ENCODE peak calls at places on chromosomes 6 and 20, in seven cellular contexts. D, L, E, O, K, M and R are unnamed samples.

GRCh38 chr6:13536796-13537526 is 37.4 kb upstream of the SIRT5 start:
- DNase-seq in M (no peak), L (no peak), K (no peak), D (no peak), O (no peak), E (no peak), R (no peak)

GRCh38 chr20:63739129-63740069 is at the start of gene SLC2A4RG:
- DNase-seq in D (peak), O (peak), L (peak), M (peak), K (peak), E (peak), R (peak)

GRCh38 chr6:93424303-93425064 is 5.1 kb upstream of the EPHA7 start:
- DNase-seq in K (no peak), O (peak), E (no peak), M (no peak), D (no peak), L (no peak), R (no peak)

GRCh38 chr6:21027507-21027906 is 493.2 kb downstream of the CDKAL1 start:
- DNase-seq in E (no peak), K (no peak), O (no peak), L (no peak), D (no peak), M (no peak), R (no peak)

GRCh38 chr20:42530855-42531674 is 658.6 kb downstream of the PTPRT start:
- DNase-seq in E (peak), M (peak), L (no peak), D (no peak), K (no peak), O (peak), R (no peak)

GRCh38 chr20:16363832-16364687 is 209.2 kb downstream of the KIF16B start:
- DNase-seq in E (no peak), O (no peak), K (no peak), L (no peak), D (no peak), M (no peak), R (no peak)

GRCh38 chr20:37564016-37564387 is 36.3 kb upstream of the BLCAP start:
- DNase-seq in D (no peak), O (no peak), E (no peak), L (no peak), M (no peak), K (no peak), R (peak)

GRCh38 chr6:158538741-158539140 is 21.1 kb upstream of the TMEM181 start:
- DNase-seq in K (no peak), E (no peak), M (no peak), D (no peak), L (no peak), O (no peak), R (no peak)

GRCh38 chr6:3509326-3509725 is 52.5 kb upstream of the SLC22A23 start:
- DNase-seq in M (no peak), D (no peak), L (no peak), E (no peak), O (no peak), K (no peak), R (no peak)

GRCh38 chr6:11628562-11628961 is 91.0 kb downstream of the TMEM170B start:
- DNase-seq in M (no peak), L (no peak), D (no peak), K (no peak), E (no peak), O (no peak), R (no peak)

GRCh38 chr20:22101606-22102005 is 396.1 kb downstream of the PAX1 start:
- DNase-seq in K (no peak), M (no peak), E (no peak), D (no peak), O (no peak), L (no peak), R (no peak)

GRCh38 chr6:328184-328670 is 35.9 kb downstream of the DUSP22 start:
- DNase-seq in L (peak), E (no peak), O (no peak), K (no peak), M (no peak), D (no peak), R (peak)

GRCh38 chr6:146914563-146915483 is 289.4 kb upstream of the STXBP5 start:
- DNase-seq in E (peak), L (peak), D (no peak), M (no peak), K (peak), O (no peak), R (peak)

GRCh38 chr6:39330476-39330875 is 8.0 kb upstream of the KCNK16 start:
- DNase-seq in O (no peak), K (no peak), M (peak), E (no peak), L (no peak), D (no peak), R (no peak)

GRCh38 chr6:5567352-5567751 is 306.0 kb downstream of the FARS2 start:
- DNase-seq in E (no peak), L (no peak), D (no peak), K (no peak), M (no peak), O (no peak), R (no peak)

GRCh38 chr6:146857180-146857959 is 258.6 kb downstream of the ADGB start:
- DNase-seq in E (peak), O (peak), K (peak), L (peak), D (peak), M (peak), R (peak)